ENCODE peak calls at places on chromosomes 11 and 22, in five cellular contexts. L is astrocyte of the spinal cord; G is transverse colon; R is H7; Q is effector memory CD4-positive, alpha-beta T cell. W is an unnamed sample.

GRCh38 chr22:50677493-50678217 is 5.0 kb downstream of the SHANK3 start:
- DNase-seq in G (no peak), L (no peak), Q (no peak), R (no peak), W (no peak)

GRCh38 chr11:110000045-110000502 is 93.1 kb upstream of the ZC3H12C start:
- DNase-seq in G (no peak), R (no peak), Q (no peak), L (peak), W (no peak)

GRCh38 chr22:49084203-49084602 is 743.5 kb downstream of the BRD1 start:
- DNase-seq in R (no peak), Q (no peak), L (no peak), G (no peak), W (no peak)

GRCh38 chr11:19982761-19983495 is 177.3 kb downstream of the DBX1 start:
- DNase-seq in L (peak), Q (no peak), G (no peak), R (no peak), W (no peak)

GRCh38 chr11:68343761-68344256 is 31.4 kb downstream of the LRP5 start:
- DNase-seq in R (peak), G (peak), Q (no peak), L (no peak), W (peak)

GRCh38 chr11:9231848-9232177 is 33.3 kb downstream of the DENND5A start:
- DNase-seq in R (peak), L (peak), Q (no peak), G (no peak), W (peak)

GRCh38 chr22:27561301-27561820 is 240.2 kb downstream of the MN1 start:
- DNase-seq in Q (no peak), R (no peak), G (no peak), L (no peak), W (no peak)

GRCh38 chr22:32706149-32706548 is 95.4 kb upstream of the TIMP3 start:
- DNase-seq in G (no peak), R (no peak), L (no peak), Q (no peak), W (no peak)

GRCh38 chr11:46238078-46238966 is 39.1 kb upstream of the CREB3L1 start:
- DNase-seq in R (peak), L (peak), Q (peak), G (peak), W (peak)

GRCh38 chr22:35971418-35972119 is 57.1 kb downstream of the RBFOX2 start:
- DNase-seq in R (no peak), G (no peak), Q (no peak), L (peak), W (no peak)

GRCh38 chr11:106608677-106609076 is 409.6 kb downstream of the GUCY1A2 start:
- DNase-seq in G (no peak), L (peak), R (no peak), Q (no peak), W (no peak)

GRCh38 chr11:85647604-85648299 is at the start of gene TMEM126A:
- DNase-seq in G (peak), Q (peak), R (peak), L (peak), W (peak)

GRCh38 chr11:34755671-34756070 is 134.8 kb downstream of the EHF start:
- DNase-seq in G (no peak), Q (no peak), L (no peak), R (no peak), W (no peak)

GRCh38 chr11:120712862-120713770 is 201.6 kb downstream of the GRIK4 start:
- DNase-seq in G (no peak), L (no peak), R (peak), Q (no peak), W (peak)

GRCh38 chr11:28017816-28018215 is 90.1 kb downstream of the KIF18A start:
- DNase-seq in G (no peak), L (peak), R (no peak), Q (no peak), W (no peak)

GRCh38 chr11:23403210-23404185 is 543.2 kb upstream of the CCDC179 start:
- DNase-seq in R (peak), Q (no peak), G (no peak), L (no peak), W (no peak)

GRCh38 chr11:102762414-102762813 is 18.0 kb downstream of the MMP10 start:
- DNase-seq in Q (no peak), L (peak), R (no peak), G (no peak), W (no peak)

GRCh38 chr11:48081151-48082010 is 101.0 kb downstream of the PTPRJ start:
- DNase-seq in G (no peak), R (no peak), Q (no peak), L (peak), W (peak)

GRCh38 chr22:35315855-35316745 is 16.4 kb downstream of the TOM1 start:
- DNase-seq in R (no peak), G (no peak), Q (no peak), L (no peak), W (peak)

GRCh38 chr11:64224891-64225607 is 937 bp downstream of the TRPT1 start:
- DNase-seq in L (no peak), G (no peak), R (peak), Q (no peak), W (peak)

GRCh38 chr11:86442420-86442819 is 67.7 kb downstream of the CCDC81 start:
- DNase-seq in R (no peak), G (no peak), L (no peak), Q (no peak), W (no peak)

GRCh38 chr22:39535831-39536449 is 3.4 kb upstream of the RPS19BP1 start:
- DNase-seq in Q (no peak), R (no peak), G (no peak), L (no peak), W (no peak)

GRCh38 chr11:119015054-119015611 is 3.0 kb downstream of the RPS25 start:
- DNase-seq in L (no peak), G (no peak), Q (no peak), R (peak), W (no peak)

GRCh38 chr22:44546686-44547310 is 48.8 kb upstream of the RTL6 start:
- DNase-seq in R (no peak), Q (no peak), L (no peak), G (no peak), W (no peak)

GRCh38 chr11:59200421-59200746 is 12.3 kb downstream of the MPEG1 start:
- DNase-seq in G (no peak), Q (no peak), R (no peak), L (no peak), W (peak)

GRCh38 chr11:38461751-38462150 is 1863.7 kb upstream of the RAG2 start:
- DNase-seq in R (no peak), L (no peak), Q (no peak), G (no peak), W (no peak)
- H3K4me3 ChIP-seq in R (no peak), L (no peak), Q (no peak), G (no peak), W (no peak)

DNA sequence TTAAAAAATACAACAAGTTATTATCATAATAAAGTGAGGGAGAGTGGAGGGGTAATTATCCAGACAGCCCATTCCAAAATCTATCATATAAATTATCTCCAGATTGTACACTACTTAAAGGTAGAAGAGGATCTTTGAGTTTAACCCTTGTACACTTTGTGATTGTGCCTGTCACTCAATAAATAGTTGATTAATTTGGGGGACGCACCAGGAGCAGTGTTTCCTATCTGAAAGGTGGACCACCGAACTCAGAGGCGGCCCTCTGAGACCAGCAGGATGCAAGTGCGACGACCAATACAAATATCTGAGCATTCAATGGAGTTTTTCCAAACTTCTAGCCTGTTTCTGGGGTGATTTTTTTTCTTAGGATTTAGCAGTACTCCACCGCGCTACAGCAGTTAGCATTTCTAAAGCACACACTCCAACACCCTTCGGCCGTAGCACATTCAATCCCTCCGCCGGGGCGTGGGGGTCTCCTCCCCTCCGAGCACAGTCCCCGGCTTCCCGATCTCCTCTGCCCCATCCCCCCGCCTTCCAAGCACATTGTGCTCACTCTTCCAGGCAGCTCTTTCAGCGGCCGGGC is 1.0 kb upstream of the CECR2 start:
- DNase-seq in G (no peak), Q (no peak), R (no peak), L (no peak), W (peak)
- H3K4me3 ChIP-seq in G (peak), Q (no peak), R (peak), L (no peak), W (no peak)

GRCh38 chr11:117815262-117815803 is 9.2 kb downstream of the FXYD2 start:
- DNase-seq in R (no peak), L (no peak), Q (peak), G (peak), W (no peak)
- H3K4me3 ChIP-seq in R (no peak), L (no peak), Q (peak), G (no peak), W (no peak)

DNA sequence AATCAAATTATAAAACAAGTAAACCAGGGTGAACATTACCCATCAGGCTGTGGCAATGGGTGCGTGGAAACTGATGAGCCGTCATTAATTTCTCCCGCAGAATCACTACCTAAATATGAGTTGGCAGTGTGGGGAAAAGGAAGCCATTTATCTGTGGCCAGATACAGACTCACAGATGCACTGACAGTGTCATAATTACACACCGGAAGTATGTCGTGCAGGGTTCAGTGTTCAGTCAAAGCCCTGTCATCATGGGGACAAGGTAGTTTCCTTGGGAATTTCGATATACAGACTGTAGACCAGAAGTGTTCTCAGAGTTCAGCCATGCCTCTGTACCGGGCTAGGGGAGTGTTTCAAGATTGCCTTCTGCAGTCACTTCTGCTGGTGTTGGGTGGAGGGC is 119.2 kb upstream of the SEZ6L start:
- DNase-seq in L (no peak), R (no peak), G (no peak), Q (no peak), W (no peak)
- H3K4me3 ChIP-seq in L (no peak), R (no peak), G (no peak), Q (no peak), W (no peak)